ENCODE peak calls at places on chromosomes 13 and 19, in four cellular contexts. M is GM12878, A is C1 segment of cervical spinal cord, T is activated T-cell treated with anti-CD3 and anti-CD28 coated beads for 1 hour. N is an unnamed sample.

GRCh38 chr13:48160879-48161278 is 66.0 kb upstream of the MED4 start:
- DNase-seq in M (no peak), T (no peak), A (no peak), N (no peak)

GRCh38 chr19:17052439-17052838 is 22.8 kb downstream of the HAUS8 start:
- DNase-seq in T (peak), A (peak), M (no peak), N (no peak)

GRCh38 chr13:96898212-96898611 is 96.1 kb downstream of the OXGR1 start:
- DNase-seq in M (no peak), A (no peak), T (no peak), N (no peak)

GRCh38 chr19:45164577-45165335 is 4.0 kb upstream of the NKPD1 start:
- DNase-seq in M (peak), T (no peak), A (no peak), N (no peak)

GRCh38 chr13:40982772-40983171 is 36.3 kb downstream of the ELF1 start:
- DNase-seq in A (no peak), T (peak), M (peak), N (no peak)

GRCh38 chr13:113862191-113862765 is 1.6 kb downstream of the GAS6 start:
- DNase-seq in T (no peak), A (no peak), M (no peak), N (no peak)

GRCh38 chr13:43983373-43983772 is 103.7 kb downstream of the LACC1 start:
- DNase-seq in M (no peak), T (no peak), A (no peak), N (no peak)

GRCh38 chr13:22024381-22024994 is 353.6 kb downstream of the FGF9 start:
- DNase-seq in T (no peak), M (no peak), A (no peak), N (no peak)

N was measured in GOT3.